ENCODE peak calls at places on chromosomes 7 and 10, in six cellular contexts. G, O, R, W, U and S are unnamed samples.

GRCh38 chr7:150567846-150568245 is 656 bp downstream of the GIMAP4 start:
- DNase-seq in G (no peak), O (no peak), R (no peak), W (no peak), U (no peak), S (no peak)

GRCh38 chr7:1961776-1962276 is 270.9 kb downstream of the MAD1L1 start:
- DNase-seq in G (no peak), O (no peak), R (no peak), W (peak), U (no peak), S (no peak)

GRCh38 chr7:3461923-3462322 is 160.9 kb downstream of the SDK1 start:
- DNase-seq in G (no peak), O (no peak), R (no peak), W (no peak), U (no peak), S (no peak)

GRCh38 chr7:47349401-47349800 is 232.5 kb downstream of the TNS3 start:
- DNase-seq in G (no peak), O (no peak), R (no peak), W (no peak), U (no peak), S (no peak)

GRCh38 chr7:70303780-70304179 is 705.5 kb downstream of the AUTS2 start:
- DNase-seq in G (no peak), O (no peak), R (no peak), W (no peak), U (no peak), S (no peak)

GRCh38 chr10:71761541-71762113 is 11.7 kb downstream of the VSIR start:
- DNase-seq in G (no peak), O (peak), R (no peak), W (no peak), U (no peak), S (no peak)

GRCh38 chr7:30929686-30930085 is 18.0 kb downstream of the AQP1 start:
- DNase-seq in G (peak), O (no peak), R (no peak), W (no peak), U (no peak), S (no peak)

GRCh38 chr7:150962743-150963399 is 15.2 kb downstream of the KCNH2 start:
- DNase-seq in G (peak), O (peak), R (peak), W (peak), U (peak), S (peak)

GRCh38 chr7:52472006-52472405 is 563.4 kb upstream of the POM121L12 start:
- DNase-seq in G (no peak), O (no peak), R (no peak), W (no peak), U (no peak), S (no peak)

GRCh38 chr7:70776627-70777101 is 355.3 kb upstream of the GALNT17 start:
- DNase-seq in G (no peak), O (no peak), R (no peak), W (peak), U (no peak), S (no peak)

GRCh38 chr10:88165849-88166271 is 302.4 kb downstream of the PTEN start:
- DNase-seq in G (no peak), O (no peak), R (no peak), W (peak), U (no peak), S (no peak)

GRCh38 chr7:117750612-117751563 is 122.4 kb downstream of the CTTNBP2 start:
- DNase-seq in G (no peak), O (peak), R (no peak), W (peak), U (peak), S (peak)

GRCh38 chr10:106795619-106796018 is 368.9 kb downstream of the SORCS1 start:
- DNase-seq in G (no peak), O (peak), R (peak), W (no peak), U (no peak), S (no peak)

GRCh38 chr10:26931223-26931622 is 70.5 kb upstream of the ABI1 start:
- DNase-seq in G (peak), O (no peak), R (peak), W (no peak), U (no peak), S (no peak)

GRCh38 chr7:90613088-90613498 is 17.0 kb downstream of the CDK14 start:
- DNase-seq in G (no peak), O (peak), R (no peak), W (peak), U (no peak), S (no peak)

GRCh38 chr7:104010052-104010909 is 20.8 kb upstream of the RELN start:
- DNase-seq in G (no peak), O (no peak), R (no peak), W (no peak), U (no peak), S (no peak)

GRCh38 chr10:775245-776075 is 86.0 kb upstream of the DIP2C start:
- DNase-seq in G (peak), O (no peak), R (no peak), W (peak), U (no peak), S (no peak)

GRCh38 chr10:93386496-93387369 is 95.4 kb downstream of the MYOF start:
- DNase-seq in G (no peak), O (peak), R (no peak), W (peak), U (no peak), S (no peak)

GRCh38 chr10:7857259-7857658 is 39.0 kb downstream of the TAF3 start:
- DNase-seq in G (no peak), O (no peak), R (no peak), W (no peak), U (no peak), S (no peak)

GRCh38 chr10:70285432-70285831 is 1.6 kb upstream of the NPFFR1 start:
- DNase-seq in G (no peak), O (no peak), R (no peak), W (no peak), U (no peak), S (no peak)

GRCh38 chr7:159119026-159119741 is 25.5 kb downstream of the VIPR2 start:
- DNase-seq in G (no peak), O (no peak), R (no peak), W (no peak), U (no peak), S (no peak)

GRCh38 chr10:95394161-95394880 is 103.5 kb upstream of the PDLIM1 start:
- DNase-seq in G (no peak), O (no peak), R (no peak), W (no peak), U (peak), S (no peak)

GRCh38 chr10:48507933-48508830 is 96.7 kb downstream of the ARHGAP22 start:
- DNase-seq in G (no peak), O (no peak), R (no peak), W (no peak), U (no peak), S (no peak)

GRCh38 chr7:44286618-44287487 is 38.5 kb downstream of the CAMK2B start:
- DNase-seq in G (peak), O (no peak), R (no peak), W (no peak), U (no peak), S (no peak)

GRCh38 chr10:27364028-27364427 is 123.4 kb upstream of the ACBD5 start:
- DNase-seq in G (no peak), O (no peak), R (no peak), W (no peak), U (no peak), S (no peak)

GRCh38 chr10:112913255-112913654 is 36.8 kb upstream of the TCF7L2 start:
- DNase-seq in G (no peak), O (no peak), R (no peak), W (no peak), U (no peak), S (no peak)

GRCh38 chr10:29480281-29480954 is 154.4 kb downstream of the SVIL start:
- DNase-seq in G (no peak), O (no peak), R (no peak), W (no peak), U (no peak), S (no peak)

GRCh38 chr10:36089790-36090391 is 447.8 kb upstream of the FZD8 start:
- DNase-seq in G (no peak), O (no peak), R (no peak), W (no peak), U (no peak), S (no peak)

GRCh38 chr10:125722811-125723210 is 3.3 kb downstream of the EDRF1 start:
- DNase-seq in G (no peak), O (no peak), R (no peak), W (no peak), U (no peak), S (no peak)

GRCh38 chr7:13829914-13830603 is 159.4 kb downstream of the ETV1 start:
- DNase-seq in G (no peak), O (no peak), R (no peak), W (no peak), U (no peak), S (peak)

GRCh38 chr10:30705625-30706149 is 76.1 kb upstream of the LYZL2 start:
- DNase-seq in G (no peak), O (no peak), R (no peak), W (no peak), U (no peak), S (no peak)

GRCh38 chr10:3173173-3173878 is 744 bp upstream of the PITRM1 start:
- DNase-seq in G (peak), O (no peak), R (no peak), W (no peak), U (peak), S (no peak)

GRCh38 chr7:29547465-29547864 is 16.2 kb upstream of the PRR15 start:
- DNase-seq in G (no peak), O (peak), R (no peak), W (no peak), U (no peak), S (no peak)

GRCh38 chr10:20993387-20994170 is 96.5 kb upstream of the NEBL start:
- DNase-seq in G (no peak), O (no peak), R (no peak), W (no peak), U (no peak), S (no peak)

GRCh38 chr7:90771281-90771680 is 175.2 kb downstream of the CDK14 start:
- DNase-seq in G (no peak), O (no peak), R (no peak), W (peak), U (no peak), S (no peak)

GRCh38 chr10:120460776-120461175 is 3.7 kb downstream of the PLPP4 start:
- DNase-seq in G (no peak), O (no peak), R (no peak), W (peak), U (no peak), S (no peak)

GRCh38 chr7:18421297-18422004 is 74.1 kb upstream of the HDAC9 start:
- DNase-seq in G (no peak), O (no peak), R (no peak), W (peak), U (no peak), S (no peak)